ENCODE peak calls at places on chromosomes 6 and 20, in eight cellular contexts. C is RWPE1, G is ascending aorta, D is body of pancreas, K is stomach, O is left lung, Q is HCT116, U is Karpas-422. J is an unnamed sample.

GRCh38 chr20:33570743-33571142 is 80.8 kb downstream of the CBFA2T2 start:
- DNase-seq in K (no peak), U (no peak), Q (no peak), G (no peak), O (no peak), D (no peak), C (no peak), J (no peak)

GRCh38 chr20:46568570-46569129 is 18.2 kb upstream of the OCSTAMP start:
- DNase-seq in G (peak), Q (no peak), K (peak), O (peak), D (peak), C (no peak), U (no peak), J (peak)

GRCh38 chr20:39993737-39994136 is 695.3 kb downstream of the MAFB start:
- DNase-seq in O (no peak), U (no peak), D (peak), G (no peak), C (no peak), Q (no peak), K (no peak), J (no peak)

GRCh38 chr20:52031574-52032303 is 159.8 kb downstream of the ZFP64 start:
- DNase-seq in C (no peak), U (no peak), G (no peak), Q (no peak), K (no peak), O (no peak), D (no peak), J (no peak)

GRCh38 chr6:63441266-63441956 is 121.6 kb upstream of the LGSN start:
- DNase-seq in U (no peak), C (no peak), O (no peak), Q (no peak), K (no peak), D (no peak), G (no peak), J (no peak)

GRCh38 chr6:43570876-43571441 is 4.9 kb downstream of the XPO5 start:
- DNase-seq in U (no peak), Q (no peak), D (no peak), K (no peak), C (peak), O (no peak), G (no peak), J (no peak)

GRCh38 chr20:53829706-53830521 is 236.3 kb upstream of the ZNF217 start:
- DNase-seq in D (no peak), O (no peak), K (no peak), G (no peak), Q (no peak), U (no peak), C (peak), J (no peak)

GRCh38 chr6:19692506-19693298 is 144.5 kb upstream of the ID4 start:
- DNase-seq in C (no peak), U (no peak), G (no peak), O (no peak), Q (no peak), D (no peak), K (no peak), J (no peak)

GRCh38 chr6:14984454-14984853 is 261.4 kb upstream of the JARID2 start:
- DNase-seq in G (no peak), U (no peak), D (peak), Q (no peak), O (no peak), K (peak), C (no peak), J (peak)

GRCh38 chr6:44738652-44739141 is 351.2 kb downstream of the CDC5L start:
- DNase-seq in D (no peak), C (no peak), O (no peak), K (no peak), Q (no peak), G (no peak), U (no peak), J (no peak)

GRCh38 chr20:11432407-11432806 is 485.3 kb upstream of the BTBD3 start:
- DNase-seq in K (no peak), D (no peak), C (peak), U (no peak), G (no peak), Q (no peak), O (no peak), J (no peak)

GRCh38 chr6:132524639-132525038 is 11.7 kb upstream of the STX7 start:
- DNase-seq in Q (no peak), G (no peak), C (no peak), K (no peak), U (no peak), D (no peak), O (no peak), J (no peak)

GRCh38 chr20:17468073-17468840 is 62.9 kb downstream of the BFSP1 start:
- DNase-seq in K (no peak), O (no peak), Q (no peak), C (no peak), G (no peak), U (no peak), D (no peak), J (no peak)

GRCh38 chr6:53067307-53067706 is 2.1 kb downstream of the FBXO9 start:
- DNase-seq in D (no peak), G (no peak), C (no peak), U (no peak), K (no peak), O (no peak), Q (no peak), J (no peak)

GRCh38 chr6:109165392-109165964 is 70.2 kb downstream of the CEP57L1 start:
- DNase-seq in Q (no peak), G (no peak), O (no peak), K (no peak), D (no peak), C (peak), U (no peak), J (no peak)

GRCh38 chr20:34986311-34987287 is 30.9 kb downstream of the MYH7B start:
- DNase-seq in O (peak), D (no peak), U (no peak), K (no peak), C (no peak), Q (no peak), G (no peak), J (no peak)

GRCh38 chr20:4813839-4814695 is 92.4 kb downstream of the PRND start:
- DNase-seq in C (no peak), Q (no peak), K (no peak), O (no peak), U (peak), D (peak), G (no peak), J (no peak)

GRCh38 chr20:4573564-4574355 is 147.9 kb upstream of the PRND start:
- DNase-seq in C (peak), U (no peak), G (no peak), Q (no peak), O (no peak), K (no peak), D (no peak), J (no peak)

GRCh38 chr6:133977983-133978895 is 25.2 kb downstream of the TBPL1 start:
- DNase-seq in Q (no peak), O (no peak), K (no peak), C (peak), G (no peak), D (peak), U (no peak), J (no peak)

GRCh38 chr20:41575412-41575811 is 42.8 kb downstream of the CHD6 start:
- DNase-seq in Q (no peak), G (no peak), C (no peak), K (no peak), U (no peak), O (no peak), D (no peak), J (no peak)

GRCh38 chr6:88294702-88295101 is 128.6 kb upstream of the CNR1 start:
- DNase-seq in K (no peak), G (no peak), D (no peak), C (no peak), Q (no peak), U (no peak), O (no peak), J (no peak)

GRCh38 chr20:25061103-25061799 is 3.3 kb upstream of the ACSS1 start:
- DNase-seq in G (peak), Q (no peak), O (no peak), U (no peak), C (no peak), K (peak), D (peak), J (no peak)

GRCh38 chr6:135180458-135181332 is at the start of gene MYB:
- DNase-seq in O (peak), K (peak), C (peak), D (peak), G (peak), U (peak), Q (no peak), J (peak)

GRCh38 chr6:50699086-50699886 is 14.0 kb upstream of the TFAP2D start:
- DNase-seq in G (no peak), Q (no peak), O (no peak), U (no peak), C (no peak), D (no peak), K (no peak), J (no peak)

GRCh38 chr6:157531986-157532365 is 151.0 kb downstream of the ZDHHC14 start:
- DNase-seq in D (no peak), U (no peak), O (no peak), C (no peak), Q (no peak), K (no peak), G (no peak), J (no peak)

GRCh38 chr20:14189794-14190402 is 147.5 kb downstream of the FLRT3 start:
- DNase-seq in O (no peak), U (no peak), D (no peak), Q (peak), C (peak), K (no peak), G (no peak), J (no peak)

GRCh38 chr6:95593025-95593424 is 15.7 kb downstream of the MANEA start:
- DNase-seq in C (no peak), G (no peak), U (no peak), D (no peak), O (no peak), K (peak), Q (no peak), J (no peak)

GRCh38 chr6:10395946-10396577 is 18.8 kb downstream of the TFAP2A start:
- DNase-seq in K (no peak), Q (no peak), G (no peak), C (no peak), O (no peak), U (no peak), D (no peak), J (no peak)

GRCh38 chr6:108902389-108902792 is 54.2 kb downstream of the ARMC2 start:
- DNase-seq in C (no peak), D (no peak), G (no peak), O (no peak), Q (no peak), U (no peak), K (no peak), J (no peak)

GRCh38 chr20:15561707-15562106 is 1011.5 kb downstream of the KIF16B start:
- DNase-seq in C (no peak), G (no peak), Q (no peak), D (no peak), K (no peak), U (no peak), O (no peak), J (peak)

GRCh38 chr6:145562771-145563615 is 172.3 kb downstream of the EPM2A start:
- DNase-seq in C (no peak), Q (no peak), K (no peak), U (no peak), G (no peak), O (no peak), D (no peak), J (no peak)

GRCh38 chr6:158040051-158040803 is 58.6 kb downstream of the SYNJ2 start:
- DNase-seq in C (peak), O (no peak), K (no peak), G (peak), D (no peak), U (no peak), Q (peak), J (no peak)

GRCh38 chr6:109393882-109394281 is 11.6 kb upstream of the CD164 start:
- DNase-seq in O (no peak), D (no peak), G (no peak), Q (no peak), C (no peak), U (no peak), K (no peak), J (no peak)

GRCh38 chr6:148566664-148567350 is 180.0 kb upstream of the UST start:
- DNase-seq in G (no peak), O (no peak), U (no peak), C (no peak), Q (no peak), K (no peak), D (no peak), J (no peak)

GRCh38 chr6:148563066-148563465 is 183.8 kb upstream of the UST start:
- DNase-seq in C (no peak), K (no peak), U (no peak), O (no peak), G (no peak), D (no peak), Q (no peak), J (no peak)

GRCh38 chr6:148564494-148564893 is 182.3 kb upstream of the UST start:
- DNase-seq in Q (no peak), K (no peak), O (no peak), C (no peak), U (no peak), D (no peak), G (no peak), J (no peak)

GRCh38 chr6:148565321-148565926 is 181.4 kb upstream of the UST start:
- DNase-seq in D (no peak), Q (no peak), O (no peak), C (no peak), K (no peak), U (no peak), G (no peak), J (no peak)

DNA sequence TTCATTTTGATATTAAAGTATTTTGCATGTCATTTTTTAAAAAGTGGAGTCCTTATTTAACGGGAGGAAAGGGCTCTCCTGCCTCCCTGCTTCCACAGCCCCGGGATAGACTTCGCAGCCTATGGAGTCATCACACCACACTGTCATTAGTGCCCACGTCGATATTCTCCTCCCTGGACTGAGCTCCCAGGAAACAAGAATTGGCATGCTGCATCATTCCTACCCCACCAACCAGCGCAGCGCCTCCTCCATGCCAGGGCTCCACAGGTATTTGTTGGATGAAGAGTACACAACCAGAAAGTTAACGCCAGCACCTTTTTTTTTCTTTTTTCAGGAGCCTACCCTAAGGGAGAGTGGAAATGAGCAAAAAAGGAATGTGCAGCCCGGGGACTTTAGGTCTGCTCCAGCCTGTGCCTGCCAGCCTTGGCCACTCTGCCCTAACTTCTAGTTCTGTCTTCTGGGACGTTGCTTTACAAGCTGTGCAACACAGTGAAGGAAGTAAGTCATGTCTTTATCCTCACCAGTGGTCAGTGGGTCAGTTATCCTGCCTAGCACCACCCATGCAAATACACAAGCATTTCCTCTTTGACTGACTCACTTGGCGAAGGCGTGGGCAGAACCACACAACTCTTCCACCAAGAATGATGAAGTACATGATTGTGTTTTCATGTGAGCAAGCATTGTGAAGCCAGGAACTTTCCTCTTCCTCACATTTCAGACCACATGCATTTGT is 180.7 kb upstream of the UST start:
- DNase-seq in U (no peak), K (peak), G (peak), D (no peak), O (no peak), Q (peak), C (peak), J (peak)
- H3K27ac ChIP-seq in U (no peak), K (no peak), G (no peak), D (no peak), O (no peak), Q (no peak), C (no peak), J (no peak)

GRCh38 chr6:11973238-11973637 is 38.9 kb upstream of the HIVEP1 start:
- DNase-seq in U (no peak), C (no peak), O (no peak), D (no peak), Q (no peak), K (no peak), G (no peak), J (no peak)
- H3K27ac ChIP-seq in U (no peak), C (no peak), O (no peak), D (no peak), Q (no peak), K (no peak), G (no peak), J (no peak)

GRCh38 chr6:138109042-138109997 is 2.1 kb upstream of the PERP start:
- DNase-seq in Q (peak), C (peak), D (peak), G (peak), K (peak), O (no peak), U (peak), J (peak)
- H3K27ac ChIP-seq in Q (no peak), C (no peak), D (no peak), G (peak), K (no peak), O (no peak), U (no peak), J (no peak)

DNA sequence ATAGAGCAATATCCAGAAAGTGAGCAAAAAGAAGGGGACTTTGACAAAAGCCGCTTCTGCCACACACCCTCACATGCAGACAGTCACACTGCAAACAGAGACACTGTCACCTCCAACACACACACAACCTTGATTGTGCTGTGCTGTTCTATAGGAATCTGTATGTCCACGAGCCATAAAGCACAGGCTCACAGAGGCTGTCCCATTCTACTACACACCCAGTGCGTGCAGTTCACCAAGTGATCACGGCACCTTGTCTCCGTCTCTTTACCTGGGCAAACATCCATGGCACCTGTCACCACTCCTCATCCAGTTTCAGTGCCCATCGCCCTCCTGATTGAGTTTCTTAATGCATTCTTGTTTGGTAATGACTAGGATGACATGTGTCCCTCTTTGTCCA is 65.9 kb upstream of the STMND1 start:
- DNase-seq in Q (no peak), K (no peak), O (no peak), D (no peak), C (no peak), G (no peak), U (no peak), J (no peak)
- H3K27ac ChIP-seq in Q (no peak), K (no peak), O (no peak), D (no peak), C (no peak), G (no peak), U (no peak), J (no peak)

GRCh38 chr6:106085984-106086832 is at the start of gene PRDM1:
- DNase-seq in O (peak), U (peak), K (peak), Q (peak), D (peak), C (peak), G (peak), J (peak)
- H3K27ac ChIP-seq in O (peak), U (peak), K (peak), Q (peak), D (peak), C (peak), G (peak), J (peak)

DNA sequence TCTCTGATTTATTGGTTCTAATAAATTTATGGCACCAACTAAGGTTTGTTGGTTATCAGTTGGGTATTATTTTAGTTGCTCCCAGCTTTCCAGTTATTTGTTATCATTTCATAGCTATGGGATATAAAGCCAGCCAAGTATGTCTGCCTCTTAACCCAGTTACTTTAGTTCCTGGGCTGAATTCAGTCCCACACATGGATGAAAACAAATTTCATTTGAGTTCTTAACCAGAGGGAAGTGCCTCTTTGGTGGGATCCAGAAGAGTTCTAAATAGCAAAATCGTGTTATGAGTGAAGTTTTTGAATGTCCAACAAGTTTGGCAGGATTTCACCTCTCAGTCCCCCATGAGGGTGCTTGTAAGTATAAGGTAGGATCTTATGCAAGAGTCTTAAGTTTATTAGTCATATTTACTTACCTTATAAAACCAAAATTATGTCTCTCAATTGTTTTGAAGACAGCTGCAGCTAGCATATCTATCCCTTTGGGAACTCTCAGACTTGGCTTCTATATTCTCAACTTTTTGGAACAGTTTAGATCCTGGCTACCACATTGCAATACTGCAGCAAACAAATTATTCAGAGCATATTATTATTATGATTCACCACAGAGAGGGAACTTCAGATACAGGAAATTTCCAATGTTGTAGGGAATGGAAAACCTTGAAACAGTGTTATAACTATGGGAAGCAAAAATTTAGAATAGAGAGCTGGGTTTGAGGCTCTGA is 683.6 kb downstream of the BCKDHB start:
- DNase-seq in Q (no peak), C (no peak), D (no peak), G (no peak), K (no peak), U (no peak), O (no peak), J (no peak)
- H3K27ac ChIP-seq in Q (no peak), C (no peak), D (no peak), G (peak), K (no peak), U (no peak), O (peak), J (no peak)